ENCODE peak calls at places on chromosomes 5 and 9, in eight cellular contexts. One of them, this sample, is unnamed.

GRCh38 chr9:95167998-95168397 is 149.5 kb downstream of the FANCC start:
- DNase-seq in gastrocnemius medialis: no peak
- DNase-seq in tibial nerve: no peak
- DNase-seq in left lung: no peak
- DNase-seq in heart right ventricle: no peak
- DNase-seq in fibroblast of lung: peak
- DNase-seq in lower lobe of right lung: no peak
- DNase-seq in CD4-positive, alpha-beta T cell: no peak
- DNase-seq in this sample: peak

GRCh38 chr5:135264451-135265445 is 134.3 kb downstream of the MACROH2A1 start:
- DNase-seq in gastrocnemius medialis: no peak
- DNase-seq in tibial nerve: no peak
- DNase-seq in left lung: peak
- DNase-seq in heart right ventricle: no peak
- DNase-seq in fibroblast of lung: peak
- DNase-seq in lower lobe of right lung: no peak
- DNase-seq in CD4-positive, alpha-beta T cell: no peak
- DNase-seq in this sample: no peak

GRCh38 chr5:122195784-122196394 is 66.5 kb downstream of the ZNF474 start:
- DNase-seq in gastrocnemius medialis: no peak
- DNase-seq in tibial nerve: no peak
- DNase-seq in left lung: no peak
- DNase-seq in heart right ventricle: no peak
- DNase-seq in fibroblast of lung: peak
- DNase-seq in lower lobe of right lung: no peak
- DNase-seq in CD4-positive, alpha-beta T cell: no peak
- DNase-seq in this sample: no peak

GRCh38 chr5:170408189-170408588 is 19.0 kb upstream of the KCNMB1 start:
- DNase-seq in gastrocnemius medialis: no peak
- DNase-seq in tibial nerve: no peak
- DNase-seq in left lung: no peak
- DNase-seq in heart right ventricle: no peak
- DNase-seq in fibroblast of lung: no peak
- DNase-seq in lower lobe of right lung: no peak
- DNase-seq in CD4-positive, alpha-beta T cell: no peak
- DNase-seq in this sample: no peak

GRCh38 chr5:149062371-149063016 is 368 bp downstream of the SH3TC2 start:
- DNase-seq in gastrocnemius medialis: no peak
- DNase-seq in tibial nerve: no peak
- DNase-seq in left lung: no peak
- DNase-seq in heart right ventricle: no peak
- DNase-seq in fibroblast of lung: peak
- DNase-seq in lower lobe of right lung: no peak
- DNase-seq in CD4-positive, alpha-beta T cell: no peak
- DNase-seq in this sample: no peak

GRCh38 chr5:135648109-135648508 is 69.3 kb upstream of the CXCL14 start:
- DNase-seq in gastrocnemius medialis: no peak
- DNase-seq in tibial nerve: no peak
- DNase-seq in left lung: no peak
- DNase-seq in heart right ventricle: no peak
- DNase-seq in fibroblast of lung: no peak
- DNase-seq in lower lobe of right lung: no peak
- DNase-seq in CD4-positive, alpha-beta T cell: no peak
- DNase-seq in this sample: no peak

GRCh38 chr5:60377826-60378225 is 322.1 kb downstream of the DEPDC1B start:
- DNase-seq in gastrocnemius medialis: no peak
- DNase-seq in tibial nerve: no peak
- DNase-seq in left lung: no peak
- DNase-seq in heart right ventricle: no peak
- DNase-seq in fibroblast of lung: no peak
- DNase-seq in lower lobe of right lung: no peak
- DNase-seq in CD4-positive, alpha-beta T cell: no peak
- DNase-seq in this sample: no peak

GRCh38 chr5:173498871-173499470 is 117.5 kb downstream of the BOD1 start:
- DNase-seq in gastrocnemius medialis: peak
- DNase-seq in tibial nerve: no peak
- DNase-seq in left lung: no peak
- DNase-seq in heart right ventricle: no peak
- DNase-seq in fibroblast of lung: no peak
- DNase-seq in lower lobe of right lung: no peak
- DNase-seq in CD4-positive, alpha-beta T cell: no peak
- DNase-seq in this sample: no peak

GRCh38 chr5:73380710-73381586 is 67.6 kb downstream of the FOXD1 start:
- DNase-seq in gastrocnemius medialis: no peak
- DNase-seq in tibial nerve: no peak
- DNase-seq in left lung: no peak
- DNase-seq in heart right ventricle: no peak
- DNase-seq in fibroblast of lung: no peak
- DNase-seq in lower lobe of right lung: no peak
- DNase-seq in CD4-positive, alpha-beta T cell: no peak
- DNase-seq in this sample: no peak

GRCh38 chr5:63131618-63132285 is 553.1 kb downstream of the LRRC70 start:
- DNase-seq in gastrocnemius medialis: no peak
- DNase-seq in tibial nerve: no peak
- DNase-seq in left lung: no peak
- DNase-seq in heart right ventricle: no peak
- DNase-seq in fibroblast of lung: peak
- DNase-seq in lower lobe of right lung: no peak
- DNase-seq in CD4-positive, alpha-beta T cell: no peak
- DNase-seq in this sample: no peak

GRCh38 chr5:13574634-13575033 is 369.9 kb downstream of the DNAH5 start:
- DNase-seq in gastrocnemius medialis: no peak
- DNase-seq in tibial nerve: no peak
- DNase-seq in left lung: no peak
- DNase-seq in heart right ventricle: no peak
- DNase-seq in fibroblast of lung: no peak
- DNase-seq in lower lobe of right lung: no peak
- DNase-seq in CD4-positive, alpha-beta T cell: no peak
- DNase-seq in this sample: no peak

GRCh38 chr5:159469496-159470370 is 139.4 kb upstream of the IL12B start:
- DNase-seq in gastrocnemius medialis: no peak
- DNase-seq in tibial nerve: no peak
- DNase-seq in left lung: no peak
- DNase-seq in heart right ventricle: no peak
- DNase-seq in fibroblast of lung: no peak
- DNase-seq in lower lobe of right lung: no peak
- DNase-seq in CD4-positive, alpha-beta T cell: no peak
- DNase-seq in this sample: no peak

GRCh38 chr5:159467666-159468065 is 137.4 kb upstream of the IL12B start:
- DNase-seq in gastrocnemius medialis: no peak
- DNase-seq in tibial nerve: no peak
- DNase-seq in left lung: no peak
- DNase-seq in heart right ventricle: no peak
- DNase-seq in fibroblast of lung: no peak
- DNase-seq in lower lobe of right lung: no peak
- DNase-seq in CD4-positive, alpha-beta T cell: no peak
- DNase-seq in this sample: no peak

GRCh38 chr5:159463590-159464321 is 133.5 kb upstream of the IL12B start:
- DNase-seq in gastrocnemius medialis: no peak
- DNase-seq in tibial nerve: no peak
- DNase-seq in left lung: no peak
- DNase-seq in heart right ventricle: no peak
- DNase-seq in fibroblast of lung: no peak
- DNase-seq in lower lobe of right lung: no peak
- DNase-seq in CD4-positive, alpha-beta T cell: no peak
- DNase-seq in this sample: no peak

GRCh38 chr5:159459951-159460538 is 129.8 kb upstream of the IL12B start:
- DNase-seq in gastrocnemius medialis: no peak
- DNase-seq in tibial nerve: no peak
- DNase-seq in left lung: no peak
- DNase-seq in heart right ventricle: no peak
- DNase-seq in fibroblast of lung: peak
- DNase-seq in lower lobe of right lung: no peak
- DNase-seq in CD4-positive, alpha-beta T cell: no peak
- DNase-seq in this sample: no peak

DNA sequence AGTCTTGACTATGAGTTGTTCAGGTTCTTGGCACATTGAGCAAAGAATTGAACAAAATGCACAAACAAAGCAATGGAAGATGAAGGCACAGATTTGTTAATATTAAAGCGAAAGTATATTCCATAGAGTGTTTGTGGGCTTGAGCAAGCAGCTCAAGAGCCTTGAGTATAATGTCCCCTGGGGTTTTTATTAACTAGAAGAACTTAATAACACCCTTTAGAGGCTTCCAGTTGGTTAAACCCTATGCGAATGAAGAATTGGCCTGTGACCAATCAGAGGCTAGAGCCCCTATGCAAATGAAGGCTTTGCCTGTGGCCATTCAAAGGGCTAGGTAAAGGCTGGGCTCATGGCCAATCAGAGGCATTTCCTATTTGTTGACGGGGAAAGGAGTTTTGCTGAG is 135.3 kb upstream of the IL12B start:
- DNase-seq in gastrocnemius medialis: no peak
- DNase-seq in tibial nerve: no peak
- DNase-seq in left lung: no peak
- DNase-seq in heart right ventricle: no peak
- DNase-seq in fibroblast of lung: no peak
- DNase-seq in lower lobe of right lung: no peak
- DNase-seq in CD4-positive, alpha-beta T cell: no peak
- DNase-seq in this sample: no peak
- H3K27ac ChIP-seq in gastrocnemius medialis: no peak
- H3K27ac ChIP-seq in tibial nerve: no peak
- H3K27ac ChIP-seq in left lung: no peak
- H3K27ac ChIP-seq in heart right ventricle: no peak
- H3K27ac ChIP-seq in fibroblast of lung: no peak
- H3K27ac ChIP-seq in lower lobe of right lung: no peak
- H3K27ac ChIP-seq in CD4-positive, alpha-beta T cell: no peak
- H3K27ac ChIP-seq in this sample: no peak

GRCh38 chr9:26863074-26863473 is 29.5 kb downstream of the CAAP1 start:
- DNase-seq in gastrocnemius medialis: no peak
- DNase-seq in tibial nerve: no peak
- DNase-seq in left lung: no peak
- DNase-seq in heart right ventricle: no peak
- DNase-seq in fibroblast of lung: peak
- DNase-seq in lower lobe of right lung: no peak
- DNase-seq in CD4-positive, alpha-beta T cell: no peak
- DNase-seq in this sample: no peak
- TF ChIP-seq CTCF in gastrocnemius medialis: peak
- TF ChIP-seq CTCF in tibial nerve: no peak
- TF ChIP-seq CTCF in left lung: peak
- TF ChIP-seq CTCF in heart right ventricle: no peak
- TF ChIP-seq CTCF in fibroblast of lung: peak
- TF ChIP-seq CTCF in lower lobe of right lung: peak
- TF ChIP-seq CTCF in CD4-positive, alpha-beta T cell: no peak
- TF ChIP-seq CTCF in this sample: peak

DNA sequence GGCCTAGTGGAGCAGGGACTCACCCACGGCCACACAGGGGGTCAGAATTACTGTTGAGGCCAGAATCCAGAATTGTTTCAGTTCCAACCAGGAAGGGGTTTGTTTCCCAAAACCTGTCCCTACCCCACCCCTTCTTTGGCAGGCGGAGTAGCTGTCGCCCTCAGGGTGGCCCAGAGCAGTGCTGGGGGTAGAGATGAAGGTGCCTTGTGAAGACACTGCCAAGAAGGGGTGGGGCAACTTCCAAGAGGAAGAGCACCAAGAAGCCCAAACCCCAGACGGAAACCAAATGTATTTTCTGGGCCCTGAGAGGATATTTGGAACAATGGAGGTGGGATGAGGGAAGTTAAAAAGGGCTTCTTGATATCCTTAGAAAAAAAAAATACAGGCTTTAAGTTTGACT is 11.4 kb upstream of the NDST1 start:
- DNase-seq in gastrocnemius medialis: no peak
- DNase-seq in tibial nerve: no peak
- DNase-seq in left lung: no peak
- DNase-seq in heart right ventricle: no peak
- DNase-seq in fibroblast of lung: no peak
- DNase-seq in lower lobe of right lung: no peak
- DNase-seq in CD4-positive, alpha-beta T cell: no peak
- DNase-seq in this sample: no peak
- H3K27ac ChIP-seq in gastrocnemius medialis: peak
- H3K27ac ChIP-seq in tibial nerve: peak
- H3K27ac ChIP-seq in left lung: peak
- H3K27ac ChIP-seq in heart right ventricle: peak
- H3K27ac ChIP-seq in fibroblast of lung: peak
- H3K27ac ChIP-seq in lower lobe of right lung: peak
- H3K27ac ChIP-seq in CD4-positive, alpha-beta T cell: no peak
- H3K27ac ChIP-seq in this sample: peak

GRCh38 chr5:76583163-76584047 is 39.8 kb downstream of the F2RL2 start:
- DNase-seq in gastrocnemius medialis: no peak
- DNase-seq in tibial nerve: no peak
- DNase-seq in left lung: no peak
- DNase-seq in heart right ventricle: no peak
- DNase-seq in fibroblast of lung: peak
- DNase-seq in lower lobe of right lung: no peak
- DNase-seq in CD4-positive, alpha-beta T cell: no peak
- DNase-seq in this sample: peak
- TF ChIP-seq CTCF in gastrocnemius medialis: no peak
- TF ChIP-seq CTCF in tibial nerve: peak
- TF ChIP-seq CTCF in left lung: peak
- TF ChIP-seq CTCF in heart right ventricle: peak
- TF ChIP-seq CTCF in fibroblast of lung: peak
- TF ChIP-seq CTCF in lower lobe of right lung: peak
- TF ChIP-seq CTCF in CD4-positive, alpha-beta T cell: peak
- TF ChIP-seq CTCF in this sample: peak

GRCh38 chr5:113508756-113509155 is 4.7 kb upstream of the YTHDC2 start:
- DNase-seq in gastrocnemius medialis: no peak
- DNase-seq in tibial nerve: no peak
- DNase-seq in left lung: no peak
- DNase-seq in heart right ventricle: no peak
- DNase-seq in fibroblast of lung: no peak
- DNase-seq in lower lobe of right lung: no peak
- DNase-seq in CD4-positive, alpha-beta T cell: no peak
- DNase-seq in this sample: no peak
- H3K27ac ChIP-seq in gastrocnemius medialis: no peak
- H3K27ac ChIP-seq in tibial nerve: no peak
- H3K27ac ChIP-seq in left lung: no peak
- H3K27ac ChIP-seq in heart right ventricle: no peak
- H3K27ac ChIP-seq in fibroblast of lung: no peak
- H3K27ac ChIP-seq in lower lobe of right lung: no peak
- H3K27ac ChIP-seq in CD4-positive, alpha-beta T cell: no peak
- H3K27ac ChIP-seq in this sample: no peak

DNA sequence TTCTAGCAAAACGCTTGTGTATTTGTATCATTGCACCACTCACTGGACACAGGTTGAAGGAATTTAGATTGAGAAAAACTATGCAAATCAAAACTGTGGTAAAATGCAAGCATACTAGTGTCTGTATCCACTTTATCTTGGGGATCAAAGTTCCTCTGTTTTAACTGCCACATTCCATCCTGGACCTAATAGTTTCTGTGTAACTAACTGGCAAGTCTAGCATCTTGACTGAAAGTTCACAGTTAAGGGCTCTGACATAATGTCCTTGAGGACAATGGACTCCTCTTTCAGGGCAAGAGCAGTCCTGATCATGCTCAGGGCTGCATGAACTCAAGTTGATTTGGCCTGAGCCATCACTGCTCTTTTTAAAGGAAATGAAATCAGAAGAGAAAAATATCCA is 30.7 kb downstream of the NFIB start:
- DNase-seq in gastrocnemius medialis: no peak
- DNase-seq in tibial nerve: no peak
- DNase-seq in left lung: no peak
- DNase-seq in heart right ventricle: no peak
- DNase-seq in fibroblast of lung: no peak
- DNase-seq in lower lobe of right lung: no peak
- DNase-seq in CD4-positive, alpha-beta T cell: no peak
- DNase-seq in this sample: no peak
- TF ChIP-seq CTCF in gastrocnemius medialis: no peak
- TF ChIP-seq CTCF in tibial nerve: no peak
- TF ChIP-seq CTCF in left lung: no peak
- TF ChIP-seq CTCF in heart right ventricle: no peak
- TF ChIP-seq CTCF in fibroblast of lung: no peak
- TF ChIP-seq CTCF in lower lobe of right lung: no peak
- TF ChIP-seq CTCF in CD4-positive, alpha-beta T cell: no peak
- TF ChIP-seq CTCF in this sample: no peak

This sample was measured in body of pancreas.